ENCODE peak calls at places on chromosomes 6 and 20, in five cellular contexts. K is HS-5; F is left ventricle myocardium superior; L is AG08395; T is activated CD8-positive, alpha-beta T cell treated with anti-CD3 and anti-CD28 coated beads for 36 hours. Z is an unnamed sample.

GRCh38 chr6:97053643-97054411 is 129.3 kb downstream of the KLHL32 start:
- DNase-seq in K (no peak), F (no peak), L (peak), T (no peak), Z (no peak)

GRCh38 chr6:70412797-70413113 is 553 bp upstream of the FAM135A start:
- DNase-seq in K (no peak), F (no peak), L (no peak), T (no peak), Z (no peak)

GRCh38 chr20:15555913-15556312 is 1017.3 kb downstream of the KIF16B start:
- DNase-seq in K (no peak), F (no peak), L (peak), T (no peak), Z (no peak)

GRCh38 chr6:2919401-2919800 is 16.3 kb upstream of the SERPINB9 start:
- DNase-seq in K (no peak), F (no peak), L (no peak), T (no peak), Z (no peak)

GRCh38 chr6:18263561-18264337 is 581 bp downstream of the DEK start:
- DNase-seq in K (no peak), F (peak), L (peak), T (peak), Z (peak)

GRCh38 chr20:16262594-16262993 is 310.7 kb downstream of the KIF16B start:
- DNase-seq in K (no peak), F (no peak), L (no peak), T (no peak), Z (no peak)

GRCh38 chr6:41937881-41938574 is 3.6 kb downstream of the CCND3 start:
- DNase-seq in K (no peak), F (peak), L (no peak), T (peak), Z (no peak)

GRCh38 chr6:33314515-33314942 is 651 bp upstream of the TAPBP start:
- DNase-seq in K (peak), F (peak), L (peak), T (peak), Z (peak)

GRCh38 chr6:16136536-16137450 is 7.9 kb downstream of the MYLIP start:
- DNase-seq in K (peak), F (no peak), L (peak), T (peak), Z (peak)

GRCh38 chr20:24675651-24676352 is 206.4 kb downstream of the SYNDIG1 start:
- DNase-seq in K (no peak), F (no peak), L (no peak), T (no peak), Z (no peak)

GRCh38 chr6:16514249-16514648 is 247.0 kb downstream of the ATXN1 start:
- DNase-seq in K (peak), F (no peak), L (peak), T (peak), Z (peak)

GRCh38 chr6:146361367-146361924 is 182.2 kb upstream of the RAB32 start:
- DNase-seq in K (no peak), F (peak), L (no peak), T (no peak), Z (peak)

GRCh38 chr20:7257719-7258466 is 490.4 kb downstream of the BMP2 start:
- DNase-seq in K (no peak), F (peak), L (no peak), T (no peak), Z (no peak)

GRCh38 chr6:139625998-139626975 is 251.8 kb upstream of the CITED2 start:
- DNase-seq in K (no peak), F (no peak), L (no peak), T (no peak), Z (peak)